ENCODE peak calls at places on chromosome 1, in seven cellular contexts. One of them, this sample, is unnamed.

GRCh38 chr1:36380003-36380631 is 5.6 kb downstream of the STK40 start:
- DNase-seq in H1: no peak
- DNase-seq in GM12878: no peak
- DNase-seq in HCT116: no peak
- DNase-seq in SK-N-SH: peak; percentile 43
- DNase-seq in K562: no peak
- DNase-seq in HepG2: peak; percentile 65
- DNase-seq in this sample: no peak

GRCh38 chr1:185257947-185258203 is 59.2 kb downstream of the IVNS1ABP start:
- DNase-seq in H1: no peak
- DNase-seq in GM12878: no peak
- DNase-seq in HCT116: no peak
- DNase-seq in SK-N-SH: no peak
- DNase-seq in K562: no peak
- DNase-seq in HepG2: no peak
- DNase-seq in this sample: no peak

GRCh38 chr1:152013664-152014237 is 20.1 kb upstream of the S100A10 start:
- DNase-seq in H1: no peak
- DNase-seq in GM12878: no peak
- DNase-seq in HCT116: no peak
- DNase-seq in SK-N-SH: no peak
- DNase-seq in K562: peak; percentile 37
- DNase-seq in HepG2: no peak
- DNase-seq in this sample: no peak

GRCh38 chr1:9869831-9870251 is 40.2 kb downstream of the CTNNBIP1 start:
- DNase-seq in H1: no peak
- DNase-seq in GM12878: no peak
- DNase-seq in HCT116: no peak
- DNase-seq in SK-N-SH: no peak
- DNase-seq in K562: no peak
- DNase-seq in HepG2: no peak
- DNase-seq in this sample: no peak

GRCh38 chr1:219296430-219296850 is 122.8 kb downstream of the LYPLAL1 start:
- DNase-seq in H1: no peak
- DNase-seq in GM12878: no peak
- DNase-seq in HCT116: no peak
- DNase-seq in SK-N-SH: no peak
- DNase-seq in K562: no peak
- DNase-seq in HepG2: no peak
- DNase-seq in this sample: no peak

GRCh38 chr1:214335567-214335966 is 54.6 kb downstream of the SMYD2 start:
- DNase-seq in H1: no peak
- DNase-seq in GM12878: no peak
- DNase-seq in HCT116: no peak
- DNase-seq in SK-N-SH: no peak
- DNase-seq in K562: no peak
- DNase-seq in HepG2: no peak
- DNase-seq in this sample: no peak

GRCh38 chr1:110643886-110644285 is 30.9 kb downstream of the KCNA3 start:
- DNase-seq in H1: no peak
- DNase-seq in GM12878: no peak
- DNase-seq in HCT116: no peak
- DNase-seq in SK-N-SH: no peak
- DNase-seq in K562: no peak
- DNase-seq in HepG2: no peak
- DNase-seq in this sample: no peak

GRCh38 chr1:198105185-198105584 is 51.6 kb upstream of the NEK7 start:
- DNase-seq in H1: no peak
- DNase-seq in GM12878: no peak
- DNase-seq in HCT116: no peak
- DNase-seq in SK-N-SH: no peak
- DNase-seq in K562: no peak
- DNase-seq in HepG2: no peak
- DNase-seq in this sample: no peak

GRCh38 chr1:61284933-61285332 is 202.6 kb downstream of the NFIA start:
- DNase-seq in H1: no peak
- DNase-seq in GM12878: no peak
- DNase-seq in HCT116: no peak
- DNase-seq in SK-N-SH: no peak
- DNase-seq in K562: no peak
- DNase-seq in HepG2: no peak
- DNase-seq in this sample: no peak

GRCh38 chr1:172662464-172663109 is 3.7 kb downstream of the FASLG start:
- DNase-seq in H1: no peak
- DNase-seq in GM12878: peak; percentile 55
- DNase-seq in HCT116: no peak
- DNase-seq in SK-N-SH: peak; percentile 43
- DNase-seq in K562: peak; percentile 65
- DNase-seq in HepG2: no peak
- DNase-seq in this sample: no peak

GRCh38 chr1:22166439-22166838 is 23.5 kb upstream of the WNT4 start:
- DNase-seq in H1: no peak
- DNase-seq in GM12878: no peak
- DNase-seq in HCT116: no peak
- DNase-seq in SK-N-SH: no peak
- DNase-seq in K562: no peak
- DNase-seq in HepG2: no peak
- DNase-seq in this sample: no peak

GRCh38 chr1:178768423-178768822 is 43.4 kb downstream of the RALGPS2 start:
- DNase-seq in H1: no peak
- DNase-seq in GM12878: no peak
- DNase-seq in HCT116: peak; percentile 10
- DNase-seq in SK-N-SH: peak; percentile 16
- DNase-seq in K562: peak; percentile 58
- DNase-seq in HepG2: peak; percentile 20
- DNase-seq in this sample: peak; percentile 49

GRCh38 chr1:46490603-46491499 is 1.2 kb downstream of the DMBX1 start:
- DNase-seq in H1: no peak
- DNase-seq in GM12878: no peak
- DNase-seq in HCT116: no peak
- DNase-seq in SK-N-SH: no peak
- DNase-seq in K562: no peak
- DNase-seq in HepG2: no peak
- DNase-seq in this sample: no peak

GRCh38 chr1:9844746-9845145 is 21.0 kb upstream of the CLSTN1 start:
- DNase-seq in H1: no peak
- DNase-seq in GM12878: no peak
- DNase-seq in HCT116: no peak
- DNase-seq in SK-N-SH: no peak
- DNase-seq in K562: no peak
- DNase-seq in HepG2: no peak
- DNase-seq in this sample: no peak

GRCh38 chr1:115654663-115655306 is 13.0 kb downstream of the VANGL1 start:
- DNase-seq in H1: no peak
- DNase-seq in GM12878: no peak
- DNase-seq in HCT116: no peak
- DNase-seq in SK-N-SH: no peak
- DNase-seq in K562: peak; percentile 36
- DNase-seq in HepG2: no peak
- DNase-seq in this sample: peak; percentile 66

GRCh38 chr1:207964195-207964966 is 53.5 kb upstream of the CD34 start:
- DNase-seq in H1: no peak
- DNase-seq in GM12878: no peak
- DNase-seq in HCT116: no peak
- DNase-seq in SK-N-SH: no peak
- DNase-seq in K562: peak; percentile 35
- DNase-seq in HepG2: no peak
- DNase-seq in this sample: no peak

GRCh38 chr1:67795179-67795916 is 37.9 kb downstream of the GNG12 start:
- DNase-seq in H1: no peak
- DNase-seq in GM12878: no peak
- DNase-seq in HCT116: no peak
- DNase-seq in SK-N-SH: no peak
- DNase-seq in K562: no peak
- DNase-seq in HepG2: no peak
- DNase-seq in this sample: no peak

GRCh38 chr1:168689726-168690602 is 39.0 kb downstream of the DPT start:
- DNase-seq in H1: no peak
- DNase-seq in GM12878: no peak
- DNase-seq in HCT116: no peak
- DNase-seq in SK-N-SH: peak; percentile 36
- DNase-seq in K562: no peak
- DNase-seq in HepG2: peak; percentile 86
- DNase-seq in this sample: no peak

GRCh38 chr1:2150836-2151235 is 43.7 kb downstream of the FAAP20 start:
- DNase-seq in H1: no peak
- DNase-seq in GM12878: no peak
- DNase-seq in HCT116: no peak
- DNase-seq in SK-N-SH: no peak
- DNase-seq in K562: no peak
- DNase-seq in HepG2: no peak
- DNase-seq in this sample: no peak

GRCh38 chr1:52702886-52703787 is 5.0 kb upstream of the COA7 start:
- DNase-seq in H1: peak; percentile 76
- DNase-seq in GM12878: peak; percentile 77
- DNase-seq in HCT116: peak; percentile 80
- DNase-seq in SK-N-SH: peak; percentile 88
- DNase-seq in K562: peak; percentile 94
- DNase-seq in HepG2: peak; percentile 94
- DNase-seq in this sample: peak; percentile 88

GRCh38 chr1:222784916-222785315 is 29.9 kb upstream of the DISP1 start:
- DNase-seq in H1: no peak
- DNase-seq in GM12878: no peak
- DNase-seq in HCT116: no peak
- DNase-seq in SK-N-SH: no peak
- DNase-seq in K562: no peak
- DNase-seq in HepG2: no peak
- DNase-seq in this sample: no peak

GRCh38 chr1:152983743-152984142 is at the start of gene SPRR1A:
- DNase-seq in H1: no peak
- DNase-seq in GM12878: no peak
- DNase-seq in HCT116: no peak
- DNase-seq in SK-N-SH: no peak
- DNase-seq in K562: no peak
- DNase-seq in HepG2: no peak
- DNase-seq in this sample: no peak

GRCh38 chr1:197180252-197180878 is 33.9 kb upstream of the ASPM start:
- DNase-seq in H1: no peak
- DNase-seq in GM12878: no peak
- DNase-seq in HCT116: no peak
- DNase-seq in SK-N-SH: peak; percentile 38
- DNase-seq in K562: peak; percentile 44
- DNase-seq in HepG2: peak; percentile 47
- DNase-seq in this sample: peak; percentile 20

GRCh38 chr1:27137022-27137542 is 17.8 kb downstream of the SLC9A1 start:
- DNase-seq in H1: no peak
- DNase-seq in GM12878: no peak
- DNase-seq in HCT116: no peak
- DNase-seq in SK-N-SH: no peak
- DNase-seq in K562: peak; percentile 78
- DNase-seq in HepG2: no peak
- DNase-seq in this sample: no peak

DNA sequence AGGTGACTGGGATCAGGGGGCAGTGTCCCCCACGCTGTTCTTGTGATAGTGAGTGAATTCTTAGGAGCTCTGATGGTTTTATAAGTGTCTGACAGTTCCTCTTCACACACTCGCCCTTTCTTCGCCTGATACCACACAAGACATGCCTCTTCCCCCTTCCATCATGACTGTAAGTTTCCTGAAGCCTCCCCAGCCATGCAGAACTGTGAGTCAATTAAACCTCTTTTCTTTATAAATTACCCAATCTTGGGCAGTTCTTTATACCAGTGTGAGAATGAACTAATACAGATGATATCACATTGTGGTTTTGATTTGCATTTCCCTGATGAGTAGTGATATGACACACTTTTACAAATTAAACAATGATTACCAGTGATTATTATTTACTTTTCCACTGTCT is 229.9 kb downstream of the AKT3 start:
- DNase-seq in H1: no peak
- DNase-seq in GM12878: no peak
- DNase-seq in HCT116: no peak
- DNase-seq in SK-N-SH: no peak
- DNase-seq in K562: no peak
- DNase-seq in HepG2: no peak
- DNase-seq in this sample: no peak
- TF ChIP-seq YY1 in H1: no peak
- TF ChIP-seq YY1 in GM12878: no peak
- TF ChIP-seq YY1 in HCT116: no peak
- TF ChIP-seq YY1 in SK-N-SH: no peak
- TF ChIP-seq YY1 in K562: no peak
- TF ChIP-seq YY1 in HepG2: no peak
- TF ChIP-seq YY1 in this sample: no peak

DNA sequence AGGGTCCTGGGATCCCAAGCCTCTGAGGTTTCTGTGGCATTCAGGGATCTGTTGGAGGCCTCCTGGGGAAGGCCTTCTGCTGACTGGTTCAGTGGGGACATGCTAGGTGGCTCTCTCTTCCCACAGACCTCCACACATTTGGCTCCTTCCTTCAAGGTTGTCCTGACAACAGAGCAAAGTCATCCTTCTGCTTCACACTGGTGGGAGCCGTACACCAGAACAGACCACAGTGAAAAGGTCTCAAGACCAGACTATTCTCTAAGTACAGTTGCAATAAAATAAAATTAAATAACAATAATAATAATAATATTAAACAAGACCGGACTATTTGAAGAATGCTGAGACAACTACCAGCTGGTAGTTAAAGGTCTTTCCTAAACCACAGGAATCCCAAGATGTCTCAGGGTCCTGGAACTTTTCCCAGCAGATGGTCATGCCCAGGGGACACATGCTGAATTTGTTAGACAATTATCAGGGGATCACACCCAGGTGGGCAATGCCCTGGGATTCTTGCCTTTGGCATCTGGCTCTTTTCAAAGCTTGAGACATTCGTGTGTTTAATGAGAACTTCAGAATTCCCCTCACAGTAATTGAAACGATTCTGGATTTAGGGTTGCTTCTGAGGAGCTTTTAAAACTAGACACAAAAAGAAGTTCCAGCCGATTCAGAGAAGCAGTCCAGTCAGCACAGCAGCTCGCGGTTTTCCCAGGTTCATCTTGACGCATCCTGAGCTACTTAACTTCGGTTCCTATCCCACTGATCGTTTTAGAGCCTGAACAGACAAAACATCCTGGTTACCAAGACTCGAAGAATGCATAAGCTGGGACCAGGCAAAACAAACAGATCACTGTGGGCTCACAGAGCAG is 22.9 kb downstream of the HTR1D start:
- DNase-seq in H1: no peak
- DNase-seq in GM12878: no peak
- DNase-seq in HCT116: no peak
- DNase-seq in SK-N-SH: no peak
- DNase-seq in K562: no peak
- DNase-seq in HepG2: no peak
- DNase-seq in this sample: no peak
- H3K9ac ChIP-seq in H1: no peak overlapping the region
- H3K9ac ChIP-seq in GM12878: no peak overlapping the region
- H3K9ac ChIP-seq in HCT116: peak overlapping the region; percentile 7
- H3K9ac ChIP-seq in SK-N-SH: peak overlapping the region; percentile 68
- H3K9ac ChIP-seq in K562: no peak overlapping the region
- H3K9ac ChIP-seq in HepG2: no peak overlapping the region
- H3K9ac ChIP-seq in this sample: no peak overlapping the region

GRCh38 chr1:12015001-12015491 is 4.3 kb upstream of the MIIP start:
- DNase-seq in H1: no peak
- DNase-seq in GM12878: no peak
- DNase-seq in HCT116: no peak
- DNase-seq in SK-N-SH: no peak
- DNase-seq in K562: no peak
- DNase-seq in HepG2: no peak
- DNase-seq in this sample: no peak
- TF ChIP-seq YY1 in H1: no peak
- TF ChIP-seq YY1 in GM12878: no peak
- TF ChIP-seq YY1 in HCT116: no peak
- TF ChIP-seq YY1 in SK-N-SH: no peak
- TF ChIP-seq YY1 in K562: no peak
- TF ChIP-seq YY1 in HepG2: no peak
- TF ChIP-seq YY1 in this sample: no peak

GRCh38 chr1:38424677-38425076 is 378.1 kb upstream of the POU3F1 start:
- DNase-seq in H1: no peak
- DNase-seq in GM12878: no peak
- DNase-seq in HCT116: no peak
- DNase-seq in SK-N-SH: no peak
- DNase-seq in K562: no peak
- DNase-seq in HepG2: no peak
- DNase-seq in this sample: no peak
- H3K9ac ChIP-seq in H1: no peak overlapping the region
- H3K9ac ChIP-seq in GM12878: no peak overlapping the region
- H3K9ac ChIP-seq in HCT116: no peak overlapping the region
- H3K9ac ChIP-seq in SK-N-SH: no peak overlapping the region
- H3K9ac ChIP-seq in K562: no peak overlapping the region
- H3K9ac ChIP-seq in HepG2: no peak overlapping the region
- H3K9ac ChIP-seq in this sample: peak overlapping the region; percentile 52

This sample was measured in NT2/D1.